ENCODE peak calls at places on chromosome 1, in six cellular contexts. One of them, this sample, is unnamed.

GRCh38 chr1:230080834-230081233 is 13.8 kb downstream of the GALNT2 start:
- DNase-seq in GM12892: no peak
- DNase-seq in H1: peak
- DNase-seq in K562: no peak
- DNase-seq in GM12878: no peak
- DNase-seq in HepG2: no peak
- DNase-seq in this sample: no peak

GRCh38 chr1:248848596-248848995 is 10.3 kb downstream of the ZNF692 start:
- DNase-seq in GM12892: no peak
- DNase-seq in H1: no peak
- DNase-seq in K562: no peak
- DNase-seq in GM12878: no peak
- DNase-seq in HepG2: no peak
- DNase-seq in this sample: no peak

GRCh38 chr1:9406111-9406510 is 113.4 kb downstream of the SPSB1 start:
- DNase-seq in GM12892: no peak
- DNase-seq in H1: no peak
- DNase-seq in K562: no peak
- DNase-seq in GM12878: no peak
- DNase-seq in HepG2: no peak
- DNase-seq in this sample: no peak

GRCh38 chr1:46246548-46247432 is 773 bp upstream of the RAD54L start:
- DNase-seq in GM12892: peak
- DNase-seq in H1: peak
- DNase-seq in K562: peak
- DNase-seq in GM12878: no peak
- DNase-seq in HepG2: no peak
- DNase-seq in this sample: peak

GRCh38 chr1:234965128-234965527 is 163.5 kb downstream of the TOMM20 start:
- DNase-seq in GM12892: no peak
- DNase-seq in H1: no peak
- DNase-seq in K562: no peak
- DNase-seq in GM12878: no peak
- DNase-seq in HepG2: no peak
- DNase-seq in this sample: no peak

GRCh38 chr1:199113265-199113869 is 474.5 kb downstream of the PTPRC start:
- DNase-seq in GM12892: no peak
- DNase-seq in H1: peak
- DNase-seq in K562: no peak
- DNase-seq in GM12878: peak
- DNase-seq in HepG2: peak
- DNase-seq in this sample: no peak

GRCh38 chr1:93692983-93693591 is 11.4 kb upstream of the BCAR3 start:
- DNase-seq in GM12892: no peak
- DNase-seq in H1: no peak
- DNase-seq in K562: no peak
- DNase-seq in GM12878: peak
- DNase-seq in HepG2: peak
- DNase-seq in this sample: peak

GRCh38 chr1:154784416-154784815 is 85.7 kb downstream of the KCNN3 start:
- DNase-seq in GM12892: no peak
- DNase-seq in H1: no peak
- DNase-seq in K562: no peak
- DNase-seq in GM12878: no peak
- DNase-seq in HepG2: no peak
- DNase-seq in this sample: no peak

GRCh38 chr1:121586369-121587229 is 401.8 kb downstream of the SRGAP2C start:
- DNase-seq in GM12892: no peak
- DNase-seq in H1: peak
- DNase-seq in K562: no peak
- DNase-seq in GM12878: no peak
- DNase-seq in HepG2: peak
- DNase-seq in this sample: no peak

GRCh38 chr1:86201321-86201720 is 44.7 kb upstream of the COL24A1 start:
- DNase-seq in GM12892: no peak
- DNase-seq in H1: no peak
- DNase-seq in K562: no peak
- DNase-seq in GM12878: no peak
- DNase-seq in HepG2: no peak
- DNase-seq in this sample: no peak
- TF ChIP-seq TAF1 in GM12892: no peak
- TF ChIP-seq TAF1 in H1: no peak
- TF ChIP-seq TAF1 in K562: no peak
- TF ChIP-seq TAF1 in GM12878: no peak
- TF ChIP-seq TAF1 in HepG2: no peak
- TF ChIP-seq TAF1 in this sample: no peak

DNA sequence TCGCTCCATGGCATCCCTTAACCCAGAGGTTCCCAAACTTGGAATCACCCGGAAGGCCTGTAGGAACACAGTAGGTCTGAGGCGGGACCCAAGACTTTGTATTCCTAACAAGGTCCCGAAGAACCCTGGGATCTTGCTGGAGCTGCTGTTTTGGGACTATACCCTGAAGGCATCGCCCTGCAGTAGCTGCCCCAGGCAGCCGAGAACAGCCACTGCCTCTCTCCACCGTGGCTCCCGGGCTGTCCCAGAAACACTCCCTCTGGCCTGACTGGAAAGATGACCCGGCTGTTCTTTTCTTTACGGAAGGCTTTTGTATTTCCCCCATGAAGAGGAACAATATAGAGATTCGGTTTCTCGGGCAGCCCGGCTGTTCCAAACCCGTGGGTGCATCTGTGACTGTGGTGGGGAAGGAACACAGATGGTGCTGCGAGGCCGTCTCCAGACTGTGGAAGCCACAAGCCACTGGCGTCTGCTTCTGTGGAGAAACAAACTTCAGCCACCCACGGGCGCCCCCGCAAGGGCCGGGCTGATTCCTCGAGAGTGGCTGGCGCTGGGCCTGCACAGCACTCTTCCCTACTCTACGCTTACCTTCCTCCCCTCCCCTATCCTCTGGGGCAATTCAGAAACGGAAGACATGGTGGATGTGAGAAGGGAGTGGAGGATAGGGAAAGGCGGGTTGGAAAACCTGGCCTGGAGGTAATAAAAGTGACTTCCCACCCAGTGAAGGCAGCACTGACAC is 33.8 kb upstream of the VASH2 start:
- DNase-seq in GM12892: no peak
- DNase-seq in H1: peak
- DNase-seq in K562: peak
- DNase-seq in GM12878: no peak
- DNase-seq in HepG2: peak
- DNase-seq in this sample: no peak
- TF ChIP-seq POLR2AphosphoS5 in GM12892: no peak
- TF ChIP-seq POLR2AphosphoS5 in H1: no peak
- TF ChIP-seq POLR2AphosphoS5 in K562: no peak
- TF ChIP-seq POLR2AphosphoS5 in GM12878: no peak
- TF ChIP-seq POLR2AphosphoS5 in HepG2: no peak
- TF ChIP-seq POLR2AphosphoS5 in this sample: no peak

DNA sequence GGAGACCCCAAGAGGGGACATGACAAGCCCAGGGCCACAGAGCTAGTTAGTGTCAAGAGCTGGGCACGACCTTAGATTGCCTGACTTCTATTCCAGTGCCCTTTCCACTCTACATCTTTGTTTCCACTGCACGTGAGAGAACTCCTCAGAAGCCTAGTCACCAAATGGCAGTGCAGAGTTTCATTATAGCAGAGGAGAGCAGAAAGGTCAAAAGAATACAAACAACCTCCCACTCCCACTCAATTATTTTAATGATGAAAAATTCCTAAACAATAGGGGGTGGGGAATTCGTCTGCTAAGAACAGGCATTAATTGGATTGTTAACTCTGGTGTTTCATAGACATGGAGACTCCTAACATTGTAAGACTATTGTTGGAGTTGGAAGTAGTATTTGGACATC is 647.1 kb upstream of the CAMK1G start:
- DNase-seq in GM12892: no peak
- DNase-seq in H1: no peak
- DNase-seq in K562: no peak
- DNase-seq in GM12878: no peak
- DNase-seq in HepG2: no peak
- DNase-seq in this sample: no peak
- TF ChIP-seq POLR2A in GM12892: no peak
- TF ChIP-seq POLR2A in H1: no peak
- TF ChIP-seq POLR2A in K562: no peak
- TF ChIP-seq POLR2A in GM12878: no peak
- TF ChIP-seq POLR2A in HepG2: no peak
- TF ChIP-seq POLR2A in this sample: no peak

GRCh38 chr1:62045579-62045978 is 149.1 kb upstream of the L1TD1 start:
- DNase-seq in GM12892: no peak
- DNase-seq in H1: no peak
- DNase-seq in K562: peak
- DNase-seq in GM12878: no peak
- DNase-seq in HepG2: no peak
- DNase-seq in this sample: no peak
- TF ChIP-seq TAF1 in GM12892: no peak
- TF ChIP-seq TAF1 in H1: no peak
- TF ChIP-seq TAF1 in K562: no peak
- TF ChIP-seq TAF1 in GM12878: no peak
- TF ChIP-seq TAF1 in HepG2: no peak
- TF ChIP-seq TAF1 in this sample: no peak

GRCh38 chr1:67371681-67372080 is 58.5 kb downstream of the SERBP1 start:
- DNase-seq in GM12892: no peak
- DNase-seq in H1: no peak
- DNase-seq in K562: no peak
- DNase-seq in GM12878: no peak
- DNase-seq in HepG2: no peak
- DNase-seq in this sample: no peak
- TF ChIP-seq POLR2AphosphoS5 in GM12892: no peak
- TF ChIP-seq POLR2AphosphoS5 in H1: no peak
- TF ChIP-seq POLR2AphosphoS5 in K562: no peak
- TF ChIP-seq POLR2AphosphoS5 in GM12878: no peak
- TF ChIP-seq POLR2AphosphoS5 in HepG2: no peak
- TF ChIP-seq POLR2AphosphoS5 in this sample: no peak

DNA sequence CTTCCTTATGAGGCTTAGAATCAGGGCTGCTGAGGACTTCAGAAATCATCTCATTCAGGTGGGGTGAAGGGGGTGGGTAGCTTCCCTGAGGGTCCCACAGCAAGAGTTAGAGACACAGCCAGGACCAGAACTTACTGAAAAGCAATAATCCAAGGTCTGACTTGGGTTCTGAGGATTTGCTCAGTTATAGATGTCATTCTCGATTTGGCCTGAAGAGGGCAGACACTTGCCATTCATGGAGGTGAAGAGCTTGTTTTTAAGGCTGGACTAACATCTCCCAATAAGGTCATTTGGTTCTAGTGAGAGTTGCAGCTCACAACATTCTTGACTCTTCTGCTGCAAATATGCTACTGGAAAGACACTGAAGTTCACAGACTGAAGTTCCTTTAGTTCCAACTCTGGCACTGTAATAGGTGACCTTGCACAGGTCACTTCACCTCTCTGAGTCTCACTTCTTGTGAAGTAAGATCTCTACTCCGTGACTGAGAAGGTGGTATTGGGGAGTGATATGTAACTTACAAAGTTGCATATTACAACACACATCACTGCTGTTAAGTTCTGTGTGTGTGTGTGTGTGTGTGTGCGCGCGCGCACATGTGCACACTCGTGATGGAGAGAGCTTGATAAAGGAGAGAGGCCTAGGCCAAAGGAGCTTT is 69.8 kb upstream of the DIRAS3 start:
- DNase-seq in GM12892: peak
- DNase-seq in H1: peak
- DNase-seq in K562: peak
- DNase-seq in GM12878: peak
- DNase-seq in HepG2: peak
- DNase-seq in this sample: peak
- TF ChIP-seq POLR2A in GM12892: no peak
- TF ChIP-seq POLR2A in H1: no peak
- TF ChIP-seq POLR2A in K562: no peak
- TF ChIP-seq POLR2A in GM12878: no peak
- TF ChIP-seq POLR2A in HepG2: no peak
- TF ChIP-seq POLR2A in this sample: no peak

GRCh38 chr1:45213892-45214291 is 7.5 kb upstream of the ZSWIM5 start:
- DNase-seq in GM12892: no peak
- DNase-seq in H1: no peak
- DNase-seq in K562: no peak
- DNase-seq in GM12878: no peak
- DNase-seq in HepG2: no peak
- DNase-seq in this sample: no peak
- TF ChIP-seq TAF1 in GM12892: no peak
- TF ChIP-seq TAF1 in H1: no peak
- TF ChIP-seq TAF1 in K562: no peak
- TF ChIP-seq TAF1 in GM12878: no peak
- TF ChIP-seq TAF1 in HepG2: no peak
- TF ChIP-seq TAF1 in this sample: no peak

This sample was measured in GM12891.